ENCODE peak calls at places on chromosomes 16 and 17, in five cellular contexts. I is H1, K is heart left ventricle, V is tibial nerve, Y is right lobe of liver. P is an unnamed sample.

GRCh38 chr17:73401911-73402310 is 90.1 kb upstream of the CDC42EP4 start:
- DNase-seq in I (peak), K (peak), V (peak), Y (peak), P (no peak)

GRCh38 chr16:67150833-67151396 is at the start of gene B3GNT9:
- DNase-seq in I (peak), K (peak), V (peak), Y (peak), P (peak)

GRCh38 chr17:81573794-81574642 is 21.9 kb upstream of the FAAP100 start:
- DNase-seq in I (no peak), K (no peak), V (no peak), Y (no peak), P (no peak)

GRCh38 chr17:2853111-2853721 is 57.0 kb downstream of the RAP1GAP2 start:
- DNase-seq in I (peak), K (peak), V (no peak), Y (peak), P (peak)

GRCh38 chr16:85303354-85303883 is 191.1 kb upstream of the CIBAR2 start:
- DNase-seq in I (peak), K (peak), V (no peak), Y (peak), P (peak)

GRCh38 chr17:2266045-2266864 is 37.3 kb downstream of the SMG6 start:
- DNase-seq in I (no peak), K (no peak), V (no peak), Y (no peak), P (no peak)

GRCh38 chr17:58630883-58631522 is 60.8 kb downstream of the TEX14 start:
- DNase-seq in I (peak), K (no peak), V (no peak), Y (peak), P (peak)

GRCh38 chr17:65088621-65089385 is 32.3 kb upstream of the GNA13 start:
- DNase-seq in I (no peak), K (no peak), V (no peak), Y (no peak), P (no peak)

GRCh38 chr17:77962349-77962748 is 3.8 kb downstream of the TNRC6C start:
- DNase-seq in I (no peak), K (no peak), V (no peak), Y (no peak), P (no peak)

GRCh38 chr17:61662771-61663170 is 71.8 kb upstream of the NACA2 start:
- DNase-seq in I (no peak), K (no peak), V (no peak), Y (no peak), P (no peak)

GRCh38 chr17:7579001-7579838 is at the start of gene CD68:
- DNase-seq in I (peak), K (peak), V (peak), Y (peak), P (peak)

GRCh38 chr17:76155988-76156661 is 15.1 kb upstream of the FOXJ1 start:
- DNase-seq in I (no peak), K (no peak), V (no peak), Y (no peak), P (no peak)

GRCh38 chr17:38465420-38466345 is 37.4 kb downstream of the ARHGAP23 start:
- DNase-seq in I (no peak), K (peak), V (peak), Y (no peak), P (peak)

GRCh38 chr16:26594666-26595065 is 472.1 kb upstream of the C16orf82 start:
- DNase-seq in I (no peak), K (no peak), V (no peak), Y (no peak), P (no peak)

GRCh38 chr17:13596241-13596941 is 5.3 kb downstream of the HS3ST3A1 start:
- DNase-seq in I (no peak), K (no peak), V (no peak), Y (no peak), P (no peak)

GRCh38 chr17:28871056-28871579 is 16.3 kb downstream of the ERAL1 start:
- DNase-seq in I (no peak), K (no peak), V (no peak), Y (no peak), P (no peak)

GRCh38 chr16:27286446-27286845 is 17.9 kb upstream of the NSMCE1 start:
- DNase-seq in I (no peak), K (peak), V (no peak), Y (no peak), P (no peak)

DNA sequence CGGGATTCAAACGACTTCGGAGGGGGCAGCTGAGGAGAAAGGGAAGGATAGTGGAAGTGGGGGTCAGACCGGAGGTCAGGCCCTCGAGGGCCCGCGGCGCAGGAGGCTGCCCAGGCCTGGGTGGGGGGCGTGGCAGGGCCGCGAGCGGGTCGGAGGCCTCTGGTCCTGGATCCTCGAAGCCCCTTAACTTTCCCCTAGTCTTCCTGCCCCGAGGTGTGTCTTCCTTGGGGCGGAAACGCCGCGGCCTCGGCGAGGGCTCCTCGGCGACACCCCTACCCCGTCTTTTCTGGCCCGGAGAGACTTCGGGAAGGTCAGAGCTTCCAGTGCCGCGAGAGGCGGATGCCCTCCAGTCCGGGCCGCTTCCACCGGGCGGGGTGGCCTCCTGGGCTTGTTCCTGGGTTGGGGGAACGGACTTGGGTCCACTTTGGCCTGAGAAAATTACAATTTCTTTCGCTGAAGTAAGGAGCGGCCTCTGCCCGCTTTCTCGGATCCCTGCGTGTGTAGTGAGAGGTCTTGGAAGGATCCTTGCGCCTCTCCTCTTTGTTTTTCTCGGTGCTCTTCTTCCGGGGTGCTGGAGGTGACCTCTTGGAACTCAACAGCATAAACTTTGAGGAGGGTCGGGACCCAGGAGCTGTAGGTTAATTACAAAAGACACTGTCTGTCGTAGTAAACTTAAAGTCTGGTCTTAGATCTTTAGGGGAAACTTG is 501 bp downstream of the IST1 start:
- DNase-seq in I (no peak), K (peak), V (peak), Y (peak), P (no peak)
- TF ChIP-seq POLR2A in I (no peak), K (no peak), V (no peak), Y (no peak), P (no peak)

GRCh38 chr16:29842732-29843346 is 20.2 kb downstream of the CDIPT start:
- DNase-seq in I (no peak), K (no peak), V (no peak), Y (no peak), P (no peak)
- TF ChIP-seq CTCF in I (no peak), K (no peak), V (no peak), Y (no peak), P (no peak)

DNA sequence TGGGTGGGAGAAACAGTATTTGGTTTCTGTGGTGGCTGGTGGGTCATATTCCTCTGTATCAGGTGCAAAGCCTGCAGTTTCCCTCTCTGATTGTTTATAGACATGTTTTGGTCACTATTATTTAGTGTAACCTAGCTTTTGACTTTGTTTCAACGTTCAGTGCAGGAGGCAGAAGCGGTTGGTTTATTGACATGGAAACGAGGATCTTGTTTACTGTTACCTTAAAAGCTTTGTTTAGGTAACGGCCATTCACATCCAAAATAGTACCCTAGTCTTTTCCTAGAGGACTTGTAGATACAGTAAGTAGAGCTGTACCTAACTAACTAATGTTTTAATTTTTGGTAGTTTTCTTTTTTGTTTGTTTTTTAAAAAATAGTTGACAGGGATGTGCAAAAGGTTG is 3.5 kb downstream of the MSI2 start:
- DNase-seq in I (peak), K (no peak), V (no peak), Y (no peak), P (no peak)
- H3K27ac ChIP-seq in I (peak), K (no peak), V (no peak), Y (no peak), P (no peak)

DNA sequence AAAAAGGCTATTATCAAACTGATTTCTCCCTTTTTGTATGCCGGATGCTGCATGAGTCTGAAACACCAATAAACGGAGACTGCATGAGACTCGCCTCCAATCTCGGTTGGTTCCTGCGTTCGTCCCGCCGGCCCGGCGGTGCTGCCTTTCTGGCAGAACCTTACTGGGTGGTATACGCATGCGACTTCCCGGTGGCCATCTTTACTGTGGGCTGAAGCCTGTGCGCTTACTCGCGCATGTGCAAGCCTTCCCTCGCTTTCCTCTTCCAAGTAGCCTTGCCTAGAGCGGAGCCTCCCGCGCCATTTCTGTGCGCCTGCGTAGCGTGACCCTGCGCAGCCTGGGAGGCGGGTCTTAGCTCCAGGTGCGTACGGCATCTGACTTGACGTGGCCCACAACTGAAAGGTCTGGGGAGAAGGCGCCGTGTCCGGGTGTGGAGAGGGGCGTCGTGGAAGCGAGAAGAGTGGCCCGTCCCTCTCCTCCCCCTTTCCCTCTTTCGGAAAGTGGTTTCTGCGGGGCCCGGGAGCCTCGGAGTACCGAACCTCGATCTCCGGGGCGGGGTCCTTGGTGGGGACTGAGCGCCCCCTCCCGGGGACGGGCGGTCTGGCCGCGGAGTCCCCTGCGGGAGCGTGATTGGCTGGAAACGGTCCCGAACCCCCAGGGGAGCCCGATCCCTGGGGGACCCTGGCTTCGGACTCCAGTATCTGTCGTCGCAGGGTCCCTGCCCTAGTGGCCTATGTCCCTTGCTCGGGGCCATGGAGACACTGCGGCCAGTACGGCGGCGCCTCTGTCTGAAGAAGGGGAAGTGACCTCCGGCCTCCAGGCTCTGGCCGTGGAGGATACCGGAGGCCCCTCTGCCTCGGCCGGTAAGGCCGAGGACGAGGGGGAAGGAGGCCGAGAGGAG is at the start of gene PAGR1:
- DNase-seq in I (peak), K (peak), V (peak), Y (peak), P (peak)
- TF ChIP-seq POLR2A in I (peak), K (peak), V (peak), Y (peak), P (peak)

DNA sequence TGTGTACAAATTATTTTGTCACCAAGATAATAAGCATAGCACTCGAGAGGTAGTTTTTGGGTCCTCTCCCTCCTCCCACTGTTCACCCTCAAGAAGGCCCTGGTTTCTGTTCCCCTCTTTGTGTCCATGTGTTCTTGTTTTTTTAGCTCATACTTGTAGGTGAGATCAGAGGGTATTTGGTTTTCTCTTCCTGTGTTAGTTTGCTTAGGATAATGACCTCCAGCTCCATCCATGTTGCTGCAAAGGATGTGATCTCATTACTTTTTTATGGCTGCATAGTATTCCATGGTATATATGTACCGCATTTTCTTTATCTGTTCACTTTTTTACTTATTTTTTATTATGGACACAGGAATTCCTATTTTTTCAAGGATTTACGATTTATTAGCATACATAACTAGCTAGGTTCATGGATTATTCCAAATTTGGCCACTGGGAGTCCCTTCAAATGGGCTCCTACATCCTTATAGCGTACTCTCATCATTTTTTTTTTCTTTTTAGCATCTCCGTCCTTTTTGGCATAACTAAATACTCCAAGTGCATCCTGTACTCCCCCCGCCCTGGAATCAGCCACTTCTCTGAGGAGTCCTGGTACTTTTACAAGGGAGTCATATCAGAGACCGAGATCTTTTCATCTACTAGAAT is 7.3 kb downstream of the TADA2A start:
- DNase-seq in I (no peak), K (no peak), V (no peak), Y (no peak), P (no peak)
- TF ChIP-seq CTCF in I (no peak), K (no peak), V (no peak), Y (peak), P (no peak)

DNA sequence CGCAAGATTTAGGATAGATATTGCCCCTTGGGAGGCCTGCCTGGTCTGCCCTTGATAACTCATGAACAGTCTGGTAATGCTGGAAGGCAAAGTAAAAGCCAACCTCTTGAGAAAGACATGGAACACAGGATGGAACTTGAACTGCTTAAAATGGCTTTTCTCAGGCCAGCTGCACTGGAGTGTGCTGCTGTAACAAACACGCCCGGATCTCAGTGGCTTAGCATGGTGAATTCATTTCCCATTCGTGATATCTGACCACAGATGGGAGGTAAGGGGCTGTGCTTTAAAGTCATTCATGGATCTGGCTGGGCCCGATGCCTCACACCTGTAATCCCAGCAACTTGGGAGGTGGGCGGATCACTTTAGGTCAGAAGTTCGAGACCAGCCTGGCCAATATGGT is 113.2 kb downstream of the WWOX start:
- DNase-seq in I (peak), K (no peak), V (no peak), Y (no peak), P (no peak)
- H3K27ac ChIP-seq in I (no peak), K (no peak), V (no peak), Y (no peak), P (no peak)

DNA sequence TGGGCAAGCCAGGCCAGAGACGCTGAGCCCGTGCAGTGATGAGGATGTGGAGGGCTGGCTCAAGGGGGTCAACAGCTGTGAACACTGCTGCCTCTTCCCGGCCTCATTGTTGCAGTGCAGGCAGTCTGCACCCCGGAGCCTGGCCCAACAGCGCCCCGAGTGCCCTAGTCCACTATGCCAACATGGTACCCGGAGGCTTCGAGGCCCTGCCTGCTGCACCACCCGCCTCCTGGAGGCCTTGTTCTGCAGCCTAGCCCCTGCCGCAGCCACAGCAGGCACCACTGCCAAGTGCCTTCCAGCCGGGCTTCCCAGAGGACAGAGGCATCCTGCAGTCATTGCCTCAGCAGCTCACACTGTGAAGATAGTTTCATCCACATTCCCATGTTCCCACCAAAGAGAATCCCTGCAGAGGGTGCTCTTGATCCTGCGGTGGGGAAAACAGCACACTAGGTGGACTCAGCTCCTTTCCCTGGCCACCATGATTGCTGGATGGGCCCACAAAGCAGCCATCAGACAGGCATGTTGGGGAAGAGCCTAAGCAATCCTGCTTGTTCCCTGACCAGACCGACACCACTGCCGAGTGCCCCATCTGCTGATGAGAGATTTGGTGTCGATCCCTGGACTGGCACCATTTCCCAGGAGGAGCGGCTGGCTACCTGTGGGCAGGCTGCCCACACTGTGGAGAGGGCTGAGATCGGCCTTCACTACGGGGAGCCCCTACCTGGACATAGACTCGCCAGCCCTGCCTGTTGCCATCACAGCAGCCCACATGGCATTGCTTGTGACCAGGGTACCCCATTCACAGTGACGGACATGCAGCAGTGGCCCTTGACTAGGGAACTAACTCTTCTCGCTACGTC is 44.9 kb downstream of the USP22 start:
- DNase-seq in I (peak), K (no peak), V (no peak), Y (no peak), P (no peak)
- TF ChIP-seq POLR2A in I (no peak), K (no peak), V (no peak), Y (no peak), P (no peak)

GRCh38 chr17:1169471-1169908 is 10.3 kb downstream of the ABR start:
- DNase-seq in I (no peak), K (no peak), V (no peak), Y (no peak), P (no peak)

GRCh38 chr17:1168537-1169234 is 11.1 kb downstream of the ABR start:
- DNase-seq in I (no peak), K (no peak), V (no peak), Y (no peak), P (no peak)

GRCh38 chr17:1169913-1170312 is 9.9 kb downstream of the ABR start:
- DNase-seq in I (no peak), K (no peak), V (no peak), Y (no peak), P (no peak)

GRCh38 chr17:1171953-1172352 is 7.8 kb downstream of the ABR start:
- DNase-seq in I (no peak), K (no peak), V (no peak), Y (no peak), P (no peak)

DNA sequence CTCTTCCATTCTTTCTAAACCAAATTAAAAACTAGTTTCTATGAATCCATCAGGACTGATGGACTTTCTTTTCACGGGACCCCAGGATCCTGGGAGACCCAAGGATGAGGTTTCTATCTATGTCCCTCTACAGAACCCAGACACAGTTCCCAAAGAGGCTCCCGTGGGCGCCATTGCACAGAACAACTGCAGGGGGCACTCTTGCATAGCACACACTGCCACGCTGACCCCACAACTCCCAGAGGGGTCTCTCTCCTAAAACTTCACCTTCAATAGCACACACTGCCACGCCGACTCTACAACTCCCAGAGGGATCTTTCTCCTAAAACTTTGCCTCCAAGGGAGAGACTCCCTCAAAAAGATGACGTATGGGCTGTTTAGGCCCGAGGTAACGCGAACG is 9.0 kb downstream of the ABR start:
- DNase-seq in I (peak), K (no peak), V (no peak), Y (no peak), P (no peak)
- TF ChIP-seq CTCF in I (peak), K (no peak), V (no peak), Y (no peak), P (no peak)

P was measured in uterus.